ENCODE peak calls at places on chromosomes 1 and 21, in five cellular contexts. P is prostate gland, E is A549, M is mammary epithelial cell, B is right lobe of liver. A is an unnamed sample. For H3K4me1, the result is how much of the 10 kb centered on the place peaks cover.

GRCh38 chr1:112888630-112889029 is 67.4 kb downstream of the SLC16A1 start:
- DNase-seq in P (no peak), E (no peak), M (no peak), B (no peak), A (no peak)

GRCh38 chr1:53306168-53306567 is 21.7 kb downstream of the LRP8 start:
- DNase-seq in P (no peak), E (no peak), M (no peak), B (no peak), A (no peak)

GRCh38 chr1:28552482-28553228 is at the start of gene TRNAU1AP:
- DNase-seq in P (peak), E (peak), M (peak), B (peak), A (peak)

GRCh38 chr1:145690587-145691558 is 16.3 kb downstream of the PDZK1 start:
- DNase-seq in P (peak), E (no peak), M (peak), B (no peak), A (peak)

GRCh38 chr1:59985901-59986735 is 59.5 kb upstream of the CYP2J2 start:
- DNase-seq in P (no peak), E (no peak), M (no peak), B (no peak), A (peak)

GRCh38 chr1:99685516-99686180 is 39.7 kb downstream of the PALMD start:
- DNase-seq in P (peak), E (peak), M (peak), B (peak), A (peak)

GRCh38 chr1:115807723-115808122 is 33.2 kb downstream of the NHLH2 start:
- DNase-seq in P (peak), E (peak), M (peak), B (peak), A (peak)

GRCh38 chr1:245084551-245084950 is 70.2 kb upstream of the KIF26B start:
- DNase-seq in P (no peak), E (no peak), M (peak), B (no peak), A (peak)

GRCh38 chr21:37386151-37386550 is 19.6 kb downstream of the DYRK1A start:
- DNase-seq in P (no peak), E (no peak), M (no peak), B (no peak), A (no peak)

GRCh38 chr1:223363856-223364684 is at the start of gene SUSD4:
- DNase-seq in P (peak), E (peak), M (no peak), B (no peak), A (no peak)

GRCh38 chr1:240709676-240710075 is 97.7 kb upstream of the GREM2 start:
- DNase-seq in P (no peak), E (no peak), M (no peak), B (no peak), A (no peak)

GRCh38 chr1:101278238-101278637 is 41.4 kb downstream of the S1PR1 start:
- DNase-seq in P (no peak), E (no peak), M (no peak), B (no peak), A (no peak)

GRCh38 chr1:237851209-237851845 is 39.4 kb downstream of the ZP4 start:
- DNase-seq in P (no peak), E (peak), M (peak), B (peak), A (peak)

GRCh38 chr1:228405200-228405978 is 1.2 kb downstream of the TRIM11 start:
- DNase-seq in P (no peak), E (no peak), M (no peak), B (no peak), A (no peak)

GRCh38 chr1:231663211-231663792 is 36.7 kb downstream of the DISC1 start:
- DNase-seq in P (no peak), E (no peak), M (no peak), B (no peak), A (no peak)

GRCh38 chr1:223137402-223138100 is 5.5 kb downstream of the TLR5 start:
- DNase-seq in P (peak), E (no peak), M (peak), B (peak), A (peak)

GRCh38 chr1:79100385-79100784 is 93.9 kb upstream of the ADGRL4 start:
- DNase-seq in P (no peak), E (no peak), M (peak), B (no peak), A (peak)

GRCh38 chr1:24795236-24795635 is 50.0 kb downstream of the CLIC4 start:
- DNase-seq in P (no peak), E (no peak), M (no peak), B (no peak), A (no peak)

GRCh38 chr1:111600886-111601386 is 18.7 kb upstream of the RAP1A start:
- DNase-seq in P (no peak), E (no peak), M (no peak), B (no peak), A (no peak)

GRCh38 chr1:117635805-117636204 is 30.0 kb downstream of the TENT5C start:
- DNase-seq in P (no peak), E (no peak), M (no peak), B (no peak), A (no peak)

GRCh38 chr1:234975122-234975940 is 153.3 kb downstream of the TOMM20 start:
- DNase-seq in P (no peak), E (peak), M (peak), B (peak), A (peak)

GRCh38 chr1:216542263-216542662 is 119.0 kb upstream of the USH2A start:
- DNase-seq in P (no peak), E (no peak), M (no peak), B (no peak), A (no peak)

GRCh38 chr1:169005776-169006175 is 100.7 kb upstream of the ATP1B1 start:
- DNase-seq in P (no peak), E (no peak), M (no peak), B (no peak), A (no peak)

GRCh38 chr1:154534263-154534844 is 24.1 kb downstream of the UBE2Q1 start:
- DNase-seq in P (peak), E (peak), M (peak), B (peak), A (no peak)

GRCh38 chr1:26050255-26050640 is 4.3 kb upstream of the SLC30A2 start:
- DNase-seq in P (no peak), E (no peak), M (no peak), B (no peak), A (no peak)

GRCh38 chr21:46424621-46425020 is 34.1 kb upstream of the DIP2A start:
- DNase-seq in P (no peak), E (no peak), M (no peak), B (no peak), A (no peak)

GRCh38 chr1:16434501-16434900 is 2.7 kb downstream of the SPATA21 start:
- DNase-seq in P (no peak), E (no peak), M (no peak), B (no peak), A (no peak)

GRCh38 chr1:232894436-232894835 is 56.0 kb upstream of the NTPCR start:
- DNase-seq in P (no peak), E (no peak), M (no peak), B (no peak), A (no peak)

GRCh38 chr1:156794506-156795373 is 21.9 kb downstream of the SH2D2A start:
- DNase-seq in P (no peak), E (no peak), M (no peak), B (no peak), A (no peak)

GRCh38 chr1:27585684-27586083 is 18.3 kb downstream of the AHDC1 start:
- DNase-seq in P (no peak), E (no peak), M (no peak), B (no peak), A (no peak)

GRCh38 chr1:107358611-107359342 is 217.9 kb downstream of the NTNG1 start:
- DNase-seq in P (no peak), E (no peak), M (no peak), B (no peak), A (no peak)

GRCh38 chr1:242534753-242535152 is 10.3 kb upstream of the PLD5 start:
- DNase-seq in P (no peak), E (no peak), M (peak), B (no peak), A (no peak)

GRCh38 chr1:31510304-31510703 is 66.0 kb upstream of the TINAGL1 start:
- DNase-seq in P (no peak), E (no peak), M (no peak), B (no peak), A (no peak)

GRCh38 chr1:179143332-179143731 is 61.5 kb downstream of the TOR3A start:
- DNase-seq in P (no peak), E (no peak), M (peak), B (no peak), A (peak)

GRCh38 chr1:19317126-19317910 is 5.2 kb downstream of the SLC66A1 start:
- DNase-seq in P (no peak), E (no peak), M (no peak), B (no peak), A (no peak)

GRCh38 chr1:204495078-204495753 is 611 bp upstream of the PIK3C2B start:
- DNase-seq in P (no peak), E (no peak), M (no peak), B (no peak), A (no peak)

GRCh38 chr1:116012716-116013115 is 36.4 kb downstream of the SLC22A15 start:
- DNase-seq in P (no peak), E (no peak), M (no peak), B (no peak), A (no peak)

DNA sequence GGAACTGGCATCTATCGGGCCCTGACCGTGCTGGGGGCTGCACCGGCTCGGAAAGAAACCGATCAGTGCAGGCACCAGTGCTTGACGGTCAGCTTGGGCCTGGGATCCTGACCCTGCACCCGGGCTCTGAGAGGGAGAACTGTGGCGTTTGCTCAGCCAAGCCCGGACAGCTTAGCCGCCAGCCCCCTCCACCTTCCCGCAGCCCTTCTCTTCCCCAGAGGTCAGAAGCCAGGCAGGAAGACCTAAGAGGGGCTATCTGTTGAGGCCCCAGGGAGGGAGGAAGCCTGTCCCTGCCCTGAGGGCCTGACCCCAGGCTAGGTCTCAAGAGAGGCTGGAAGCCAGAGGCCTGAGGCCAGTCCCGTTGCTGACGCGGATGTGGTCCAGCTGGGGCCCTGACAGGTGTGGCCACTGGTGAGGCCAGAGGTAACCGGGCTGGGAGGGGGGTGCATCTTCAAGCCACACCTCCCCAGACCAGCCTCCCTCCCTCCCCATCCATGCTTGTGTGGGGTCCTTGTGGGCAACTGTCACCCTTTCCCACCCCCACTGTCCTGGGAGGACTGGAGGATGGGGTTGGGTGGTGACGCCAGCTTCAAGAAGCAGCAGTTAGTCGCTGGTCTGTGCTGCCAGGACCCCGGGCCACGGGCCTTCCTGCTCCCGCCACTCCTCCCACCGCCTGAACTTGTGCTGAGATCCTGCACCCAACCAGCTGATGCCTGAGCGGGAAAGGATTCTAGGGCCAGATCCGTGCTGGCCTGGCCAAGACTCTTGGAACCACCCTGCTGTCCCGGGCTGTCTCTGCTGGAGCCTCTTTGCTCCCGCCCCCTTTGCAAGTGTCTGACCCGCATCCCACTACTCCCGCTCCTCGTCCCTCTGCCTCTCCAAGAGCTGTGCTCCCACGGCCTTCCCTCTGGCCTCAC is 2.6 kb upstream of the DVL1 start:
- DNase-seq in P (no peak), E (no peak), M (no peak), B (no peak), A (no peak)
- H3K4me1 ChIP-seq in P (under half), E (under half), M (under half), B (under half), A (under half)

GRCh38 chr1:77756052-77756754 is 3.4 kb downstream of the USP33 start:
- DNase-seq in P (no peak), E (no peak), M (no peak), B (no peak), A (no peak)
- H3K4me3 ChIP-seq in P (no peak), E (no peak), M (no peak), B (no peak), A (no peak)

DNA sequence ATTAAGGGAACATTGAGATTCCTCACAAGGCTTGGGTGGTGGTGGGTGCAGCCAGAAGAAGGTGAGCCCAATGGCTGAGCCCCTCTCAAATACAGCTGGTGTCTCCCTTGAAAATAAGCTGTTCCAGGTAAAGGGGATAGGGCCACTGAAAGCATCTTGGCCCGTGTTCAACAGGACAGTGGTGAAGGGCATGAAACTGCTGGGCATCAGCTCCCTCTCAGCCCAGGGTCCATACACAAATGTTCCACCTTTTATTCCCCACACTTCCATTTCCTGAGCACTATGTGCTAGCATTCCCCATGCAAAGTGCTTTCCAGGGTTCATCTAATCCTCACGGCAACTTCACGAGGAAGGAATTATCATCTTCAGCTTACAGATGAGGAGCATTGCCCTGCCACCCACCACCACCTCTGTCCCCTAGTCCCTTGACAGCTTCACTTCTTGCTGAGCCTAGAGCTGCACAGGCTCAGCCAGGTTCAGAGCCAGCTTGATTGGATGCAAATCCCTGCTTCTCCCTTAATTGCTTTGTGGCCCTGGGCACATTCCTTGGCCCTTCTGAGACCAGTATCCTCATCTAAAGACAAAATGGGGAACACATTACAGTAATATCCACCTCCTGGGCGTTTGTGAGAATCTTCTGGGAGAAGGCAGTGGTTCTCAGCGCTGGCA is 9.6 kb downstream of the TAGLN2 start:
- DNase-seq in P (no peak), E (no peak), M (no peak), B (no peak), A (no peak)
- H3K4me1 ChIP-seq in P (under half), E (half or more), M (half or more), B (under half), A (half or more)

GRCh38 chr1:149846600-149847466 is 52.5 kb upstream of the BOLA1 start:
- DNase-seq in P (no peak), E (no peak), M (no peak), B (no peak), A (no peak)
- H3K4me3 ChIP-seq in P (no peak), E (no peak), M (no peak), B (no peak), A (no peak)